ENCODE peak calls at places on chromosome 3, in nine cellular contexts. T is A549, D is transverse colon, Z is body of pancreas, S is substantia nigra, Q is left ventricle myocardium inferior, K is aorta, U is H9, W is tibial artery. P is an unnamed sample.

GRCh38 chr3:4426261-4426781 is 40.7 kb downstream of the SUMF1 start:
- DNase-seq in T (no peak), D (no peak), Z (no peak), S (no peak), Q (no peak), K (no peak), U (no peak), W (no peak), P (no peak)

GRCh38 chr3:108346301-108346989 is 50.1 kb downstream of the HHLA2 start:
- DNase-seq in T (no peak), D (no peak), Z (no peak), S (no peak), Q (no peak), K (no peak), U (no peak), W (no peak), P (no peak)

GRCh38 chr3:195758721-195759353 is 38.1 kb downstream of the MUC20 start:
- DNase-seq in T (no peak), D (no peak), Z (no peak), S (no peak), Q (no peak), K (no peak), U (no peak), W (peak; percentile 51), P (no peak)

GRCh38 chr3:44721231-44722102 is 8.0 kb upstream of the ZNF501 start:
- DNase-seq in T (peak; percentile 12), D (no peak), Z (no peak), S (no peak), Q (no peak), K (no peak), U (no peak), W (no peak), P (no peak)

GRCh38 chr3:56314842-56315241 is 153.4 kb downstream of the ERC2 start:
- DNase-seq in T (no peak), D (no peak), Z (no peak), S (no peak), Q (no peak), K (no peak), U (peak; percentile 29), W (no peak), P (peak; percentile 12)

GRCh38 chr3:7817239-7817638 is 684.4 kb upstream of the LMCD1 start:
- DNase-seq in T (no peak), D (no peak), Z (no peak), S (no peak), Q (no peak), K (no peak), U (no peak), W (no peak), P (no peak)

GRCh38 chr3:47646362-47646761 is 67.7 kb upstream of the CSPG5 start:
- DNase-seq in T (no peak), D (no peak), Z (no peak), S (no peak), Q (no peak), K (no peak), U (no peak), W (no peak), P (no peak)

GRCh38 chr3:126306397-126306796 is 50.8 kb downstream of the KLF15 start:
- DNase-seq in T (no peak), D (no peak), Z (no peak), S (no peak), Q (no peak), K (no peak), U (no peak), W (no peak), P (no peak)

GRCh38 chr3:197464794-197465193 is 91.0 kb downstream of the BDH1 start:
- DNase-seq in T (no peak), D (no peak), Z (no peak), S (no peak), Q (no peak), K (no peak), U (no peak), W (no peak), P (no peak)

GRCh38 chr3:170467007-170467406 is 48.3 kb downstream of the CLDN11 start:
- DNase-seq in T (no peak), D (no peak), Z (no peak), S (peak; percentile 15), Q (no peak), K (no peak), U (no peak), W (no peak), P (no peak)

GRCh38 chr3:28476194-28476593 is 127.6 kb upstream of the AZI2 start:
- DNase-seq in T (peak; percentile 54), D (no peak), Z (no peak), S (no peak), Q (no peak), K (no peak), U (no peak), W (no peak), P (no peak)

GRCh38 chr3:149010504-149010951 is 19.2 kb downstream of the GYG1 start:
- DNase-seq in T (no peak), D (no peak), Z (no peak), S (no peak), Q (no peak), K (no peak), U (no peak), W (no peak), P (no peak)

GRCh38 chr3:149214702-149215101 is 6.9 kb downstream of the CP start:
- DNase-seq in T (peak; percentile 49), D (no peak), Z (no peak), S (no peak), Q (no peak), K (no peak), U (no peak), W (no peak), P (no peak)

GRCh38 chr3:129121016-129121791 is 400 bp downstream of the RAB43 start:
- DNase-seq in T (no peak), D (peak; percentile 19), Z (no peak), S (no peak), Q (no peak), K (peak; percentile 56), U (no peak), W (no peak), P (peak; percentile 72)

GRCh38 chr3:58471025-58471887 is 20.6 kb upstream of the KCTD6 start:
- DNase-seq in T (peak; percentile 96), D (peak; percentile 64), Z (peak; percentile 84), S (no peak), Q (no peak), K (no peak), U (no peak), W (no peak), P (no peak)

GRCh38 chr3:146747928-146748327 is 142.8 kb upstream of the PLSCR5 start:
- DNase-seq in T (peak; percentile 10), D (no peak), Z (no peak), S (no peak), Q (no peak), K (no peak), U (no peak), W (no peak), P (no peak)

GRCh38 chr3:94686208-94686607 is 623.3 kb downstream of the NSUN3 start:
- DNase-seq in T (no peak), D (no peak), Z (no peak), S (no peak), Q (no peak), K (no peak), U (no peak), W (no peak), P (no peak)

GRCh38 chr3:171282041-171282440 is 178.2 kb downstream of the TNIK start:
- DNase-seq in T (no peak), D (no peak), Z (peak; percentile 25), S (no peak), Q (no peak), K (no peak), U (no peak), W (no peak), P (peak; percentile 41)

GRCh38 chr3:186651678-186652215 is 11.5 kb downstream of the FETUB start:
- DNase-seq in T (no peak), D (no peak), Z (no peak), S (no peak), Q (no peak), K (no peak), U (no peak), W (no peak), P (no peak)

GRCh38 chr3:48788544-48789162 is 59.0 kb downstream of the PRKAR2A start:
- DNase-seq in T (no peak), D (no peak), Z (no peak), S (no peak), Q (no peak), K (no peak), U (no peak), W (no peak), P (no peak)

GRCh38 chr3:155302476-155302875 is 9.0 kb upstream of the STRIT1 start:
- DNase-seq in T (peak; percentile 7), D (no peak), Z (no peak), S (no peak), Q (no peak), K (no peak), U (no peak), W (no peak), P (no peak)

GRCh38 chr3:39255503-39256325 is 24.1 kb downstream of the CX3CR1 start:
- DNase-seq in T (no peak), D (peak; percentile 49), Z (peak; percentile 53), S (no peak), Q (no peak), K (peak; percentile 67), U (no peak), W (no peak), P (peak; percentile 42)
- H3K27ac ChIP-seq in T (no peak overlapping the region), D (no peak overlapping the region), Z (no peak overlapping the region), S (no peak overlapping the region), Q (no peak overlapping the region), K (no peak overlapping the region), U (no peak overlapping the region), W (peak overlapping the region; percentile 21), P (no peak overlapping the region)

GRCh38 chr3:11602886-11603285 is 40.8 kb downstream of the VGLL4 start:
- DNase-seq in T (no peak), D (no peak), Z (no peak), S (no peak), Q (no peak), K (no peak), U (no peak), W (no peak), P (no peak)
- H3K27ac ChIP-seq in T (no peak overlapping the region), D (peak overlapping the region; percentile 88), Z (no peak overlapping the region), S (no peak overlapping the region), Q (peak overlapping the region; percentile 90), K (peak overlapping the region; percentile 46), U (no peak overlapping the region), W (peak overlapping the region; percentile 81), P (peak overlapping the region; percentile 82)

GRCh38 chr3:120558784-120559227 is 37.3 kb upstream of the NDUFB4 start:
- DNase-seq in T (peak; percentile 84), D (peak; percentile 91), Z (peak; percentile 92), S (peak; percentile 15), Q (peak; percentile 88), K (peak; percentile 93), U (peak; percentile 87), W (peak; percentile 92), P (peak; percentile 88)
- H3K27ac ChIP-seq in T (peak overlapping the region; percentile 61), D (peak overlapping the region; percentile 77), Z (peak overlapping the region; percentile 60), S (peak overlapping the region; percentile 58), Q (peak overlapping the region; percentile 94), K (peak overlapping the region; percentile 84), U (no peak overlapping the region), W (peak overlapping the region; percentile 73), P (peak overlapping the region; percentile 90)

DNA sequence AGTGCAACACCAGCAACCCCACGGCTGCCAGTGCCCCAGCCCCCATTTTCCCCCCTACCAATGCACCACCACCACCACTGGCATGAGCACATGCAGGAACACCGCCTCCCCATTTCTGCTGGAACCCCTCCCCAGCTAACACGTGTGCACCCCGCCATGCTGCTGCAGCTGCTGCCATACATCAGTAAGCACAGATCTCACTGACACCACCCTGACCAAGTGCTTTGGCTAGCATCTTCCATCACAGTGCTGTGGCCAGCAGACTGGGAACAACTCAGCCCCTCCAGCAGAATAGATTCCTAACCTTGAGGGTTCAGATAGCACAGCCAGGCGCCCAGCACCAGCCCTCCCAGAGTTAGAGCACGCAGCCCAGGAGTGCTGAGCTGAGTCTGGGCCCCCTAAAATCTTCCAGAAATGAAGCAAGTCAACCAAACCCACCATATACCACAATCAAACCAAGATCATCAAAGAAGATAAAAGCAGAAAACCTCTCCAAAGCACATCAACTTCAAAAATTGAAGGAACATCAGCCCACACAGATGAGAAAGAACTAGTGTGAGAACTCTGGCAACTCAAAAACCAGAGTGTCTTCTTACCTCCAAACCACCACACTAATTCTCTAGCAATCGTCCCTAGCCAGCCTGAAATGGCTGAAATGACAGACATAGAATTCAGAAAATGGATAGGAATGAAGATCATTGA is 81.2 kb upstream of the CDV3 start:
- DNase-seq in T (no peak), D (no peak), Z (no peak), S (no peak), Q (no peak), K (no peak), U (no peak), W (no peak), P (no peak)
- H3K27ac ChIP-seq in T (no peak overlapping the region), D (no peak overlapping the region), Z (no peak overlapping the region), S (no peak overlapping the region), Q (no peak overlapping the region), K (no peak overlapping the region), U (no peak overlapping the region), W (no peak overlapping the region), P (no peak overlapping the region)